ENCODE peak calls at places on chromosome 15, in nine cellular contexts. S is heart right ventricle, K is coronary artery, M is lower lobe of right lung, N is heart left ventricle, U is HFF-Myc, H is kidney, A is HCT116, Q is thoracic aorta. E is an unnamed sample.

GRCh38 chr15:74569731-74570070 is 28.7 kb downstream of the ARID3B start:
- DNase-seq in N (no peak), S (no peak), Q (no peak), U (no peak), H (no peak), K (no peak), A (no peak), M (no peak), E (no peak)

GRCh38 chr15:25170113-25170731 is 215.4 kb downstream of the SNRPN start:
- DNase-seq in M (peak), K (peak), A (no peak), H (peak), U (no peak), Q (no peak), S (no peak), N (no peak), E (no peak)

GRCh38 chr15:65052956-65053355 is 7.8 kb downstream of the SLC51B start:
- DNase-seq in N (no peak), U (no peak), M (no peak), H (no peak), K (no peak), A (no peak), Q (no peak), S (no peak), E (no peak)

GRCh38 chr15:39784125-39784524 is 1.5 kb upstream of the FSIP1 start:
- DNase-seq in Q (no peak), N (no peak), M (no peak), K (no peak), S (no peak), A (no peak), U (no peak), H (no peak), E (no peak)

GRCh38 chr15:73335026-73335425 is 33.7 kb downstream of the HCN4 start:
- DNase-seq in H (peak), K (no peak), N (no peak), A (no peak), U (no peak), M (peak), S (no peak), Q (no peak), E (no peak)

GRCh38 chr15:63367390-63367789 is 14.3 kb downstream of the CA12 start:
- DNase-seq in K (no peak), M (no peak), Q (no peak), U (no peak), S (no peak), A (no peak), N (no peak), H (no peak), E (no peak)

GRCh38 chr15:25556136-25556535 is 117.3 kb upstream of the UBE3A start:
- DNase-seq in A (no peak), U (no peak), H (no peak), M (no peak), N (no peak), Q (no peak), S (no peak), K (no peak), E (no peak)

GRCh38 chr15:79179108-79179561 is 88.6 kb upstream of the RASGRF1 start:
- DNase-seq in Q (no peak), A (no peak), N (no peak), H (no peak), U (no peak), S (no peak), M (no peak), K (no peak), E (no peak)

GRCh38 chr15:29061746-29062660 is 176.2 kb downstream of the APBA2 start:
- DNase-seq in M (no peak), S (no peak), N (no peak), H (no peak), K (no peak), U (no peak), A (no peak), Q (no peak), E (peak)

GRCh38 chr15:52121896-52122295 is 9.3 kb upstream of the BCL2L10 start:
- DNase-seq in U (no peak), N (no peak), K (no peak), A (no peak), H (no peak), Q (no peak), S (no peak), M (no peak), E (no peak)

GRCh38 chr15:77531191-77532000 is 101.3 kb downstream of the LINGO1 start:
- DNase-seq in H (no peak), Q (no peak), S (no peak), N (peak), A (no peak), K (no peak), M (peak), U (no peak), E (no peak)

GRCh38 chr15:41698779-41699178 is 38.6 kb downstream of the MGA start:
- DNase-seq in U (peak), K (no peak), H (no peak), S (no peak), Q (no peak), M (no peak), A (no peak), N (no peak), E (no peak)

GRCh38 chr15:27587810-27588209 is 511.3 kb downstream of the OCA2 start:
- DNase-seq in N (no peak), H (no peak), S (no peak), U (no peak), M (no peak), K (no peak), A (no peak), Q (no peak), E (no peak)

GRCh38 chr15:92848852-92849598 is 51.1 kb upstream of the CHD2 start:
- DNase-seq in N (no peak), U (peak), H (no peak), Q (no peak), M (no peak), A (no peak), S (no peak), K (no peak), E (no peak)

GRCh38 chr15:76330281-76330680 is 6.3 kb upstream of the ISL2 start:
- DNase-seq in M (no peak), K (no peak), U (no peak), S (peak), A (no peak), N (peak), H (no peak), Q (no peak), E (peak)

GRCh38 chr15:35973019-35973418 is 427.1 kb upstream of the DPH6 start:
- DNase-seq in H (no peak), S (no peak), M (no peak), K (no peak), Q (no peak), U (no peak), A (no peak), N (no peak), E (no peak)

GRCh38 chr15:78365931-78366330 is 25.8 kb downstream of the CRABP1 start:
- DNase-seq in N (peak), M (no peak), K (no peak), H (no peak), U (no peak), S (peak), A (no peak), Q (no peak), E (no peak)

GRCh38 chr15:34780725-34781124 is 14.6 kb downstream of the ACTC1 start:
- DNase-seq in U (no peak), S (no peak), H (no peak), K (no peak), N (no peak), M (no peak), A (no peak), Q (no peak), E (no peak)

GRCh38 chr15:78353093-78353492 is 12.9 kb downstream of the CRABP1 start:
- DNase-seq in U (no peak), A (peak), H (no peak), Q (no peak), M (no peak), N (no peak), S (no peak), K (no peak), E (no peak)

GRCh38 chr15:65761210-65761926 is 30.7 kb downstream of the DENND4A start:
- DNase-seq in S (no peak), A (no peak), Q (no peak), U (no peak), K (no peak), N (no peak), H (no peak), M (no peak), E (no peak)

DNA sequence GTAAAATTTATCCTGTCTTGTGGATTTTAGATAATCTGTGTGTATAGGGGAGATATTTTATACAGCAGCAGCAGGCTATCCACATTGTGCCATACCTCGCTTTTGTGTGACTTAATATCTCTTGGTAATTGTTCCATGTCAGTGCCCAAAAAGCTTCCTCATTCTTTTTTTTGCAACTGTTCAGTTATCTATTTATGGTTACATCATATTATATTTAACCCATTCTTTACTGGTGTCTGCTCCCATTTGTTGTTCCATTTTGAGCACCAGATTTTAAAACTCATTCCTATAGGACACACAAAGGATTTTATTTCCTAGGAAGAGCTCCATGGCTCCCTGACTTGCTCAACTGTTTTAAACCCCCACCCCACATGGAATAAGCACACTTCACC is 86.3 kb upstream of the RASGRP1 start:
- DNase-seq in Q (no peak), U (no peak), K (no peak), M (no peak), S (no peak), A (no peak), H (no peak), N (no peak), E (no peak)
- H3K4me3 ChIP-seq in Q (no peak), U (no peak), K (no peak), M (no peak), S (no peak), A (no peak), H (no peak), N (no peak), E (no peak)

DNA sequence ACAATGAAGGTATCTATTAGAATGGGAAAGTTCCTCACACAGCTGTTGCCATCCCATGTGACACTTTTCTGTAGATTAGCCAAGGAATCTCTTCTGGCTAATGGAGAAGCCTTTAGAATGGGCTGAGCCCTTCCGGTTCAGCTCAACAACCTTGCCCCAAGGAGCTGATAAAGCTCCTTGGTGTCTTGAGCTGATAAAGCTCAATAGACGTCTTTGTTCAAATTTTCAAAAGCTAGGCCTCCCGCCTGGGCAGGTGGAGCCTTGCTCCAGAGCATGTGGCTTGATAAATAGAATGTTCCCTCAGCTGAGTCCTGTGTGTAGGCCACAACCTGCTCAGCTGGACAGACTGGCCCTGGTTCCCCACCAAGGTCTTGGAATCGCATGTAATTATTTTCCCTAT is 7.2 kb upstream of the BNIP2 start:
- DNase-seq in H (no peak), K (no peak), Q (no peak), S (no peak), U (no peak), A (no peak), N (no peak), M (no peak), E (no peak)
- TF ChIP-seq CTCF in H (no peak), K (no peak), Q (no peak), S (no peak), U (no peak), A (no peak), N (no peak), M (no peak), E (no peak)

GRCh38 chr15:81182031-81182745 is 14.5 kb upstream of the IL16 start:
- DNase-seq in S (no peak), M (no peak), Q (no peak), K (no peak), U (no peak), H (no peak), A (no peak), N (no peak), E (no peak)
- H3K4me3 ChIP-seq in S (peak), M (peak), Q (peak), K (peak), U (no peak), H (no peak), A (no peak), N (peak), E (no peak)

DNA sequence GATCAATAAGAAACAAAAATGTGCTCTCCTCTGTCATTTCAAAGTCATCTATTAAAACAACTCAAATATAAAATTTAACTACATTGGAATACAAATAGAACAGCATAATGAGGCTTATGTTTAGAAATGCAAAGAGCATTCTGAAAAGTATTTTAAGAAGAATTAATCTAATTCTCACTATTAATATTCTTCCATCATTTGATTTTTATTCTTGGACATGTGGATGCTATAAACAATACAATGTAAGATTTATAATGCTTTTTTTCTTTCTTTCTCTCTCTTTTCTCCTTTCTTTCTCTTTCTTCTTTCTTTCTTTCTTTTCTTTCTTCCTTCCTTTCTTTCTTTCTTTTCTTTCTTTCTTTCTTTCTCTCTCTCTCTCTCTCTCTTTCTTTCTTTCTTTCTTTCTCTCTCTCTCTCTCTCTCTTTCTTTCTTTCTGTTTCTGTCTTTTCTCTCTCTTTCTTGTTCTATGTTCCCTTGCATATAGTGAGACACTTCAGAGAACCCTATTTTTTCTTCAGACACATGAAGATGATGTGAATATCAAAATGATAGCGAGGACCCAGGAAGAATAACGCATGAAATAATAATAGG is 32.6 kb upstream of the MEIS2 start:
- DNase-seq in M (no peak), U (no peak), K (no peak), S (no peak), Q (no peak), N (no peak), H (no peak), A (no peak), E (no peak)
- TF ChIP-seq CTCF in M (no peak), U (no peak), K (no peak), S (no peak), Q (no peak), N (no peak), H (no peak), A (no peak), E (no peak)

GRCh38 chr15:90029024-90029423 is 27.9 kb downstream of the ZNF710 start:
- DNase-seq in U (no peak), N (no peak), A (no peak), M (no peak), S (no peak), Q (no peak), H (no peak), K (peak), E (no peak)

GRCh38 chr15:90033006-90033405 is 31.9 kb downstream of the ZNF710 start:
- DNase-seq in Q (no peak), K (no peak), U (no peak), M (no peak), A (no peak), N (no peak), H (no peak), S (no peak), E (no peak)

GRCh38 chr15:90033448-90033847 is 32.3 kb downstream of the ZNF710 start:
- DNase-seq in U (no peak), A (no peak), K (peak), S (no peak), N (no peak), M (no peak), H (no peak), Q (no peak), E (no peak)

GRCh38 chr15:90030376-90030775 is 29.3 kb downstream of the ZNF710 start:
- DNase-seq in N (peak), H (no peak), S (no peak), M (no peak), A (no peak), K (peak), Q (no peak), U (no peak), E (no peak)

GRCh38 chr15:90031231-90031791 is 30.2 kb downstream of the ZNF710 start:
- DNase-seq in N (no peak), M (no peak), S (peak), Q (no peak), A (no peak), H (no peak), K (peak), U (no peak), E (no peak)
- H3K4me3 ChIP-seq in N (no peak), M (no peak), S (no peak), Q (no peak), A (no peak), H (no peak), K (no peak), U (no peak), E (no peak)

GRCh38 chr15:87843312-87843711 is 413.2 kb downstream of the NTRK3 start:
- DNase-seq in N (no peak), K (no peak), A (no peak), Q (no peak), H (no peak), S (no peak), M (no peak), U (no peak), E (no peak)

GRCh38 chr15:87846746-87847145 is 409.8 kb downstream of the NTRK3 start:
- DNase-seq in S (no peak), M (no peak), Q (no peak), H (no peak), U (no peak), N (no peak), K (no peak), A (no peak), E (no peak)

GRCh38 chr15:87844031-87844430 is 412.5 kb downstream of the NTRK3 start:
- DNase-seq in Q (no peak), N (no peak), K (no peak), H (no peak), U (no peak), S (no peak), A (no peak), M (no peak), E (no peak)

GRCh38 chr15:87841426-87841998 is 415.0 kb downstream of the NTRK3 start:
- DNase-seq in Q (no peak), H (no peak), A (no peak), K (no peak), S (no peak), U (no peak), N (no peak), M (no peak), E (no peak)
- TF ChIP-seq CTCF in Q (no peak), H (no peak), A (no peak), K (no peak), S (no peak), U (no peak), N (no peak), M (no peak), E (no peak)

DNA sequence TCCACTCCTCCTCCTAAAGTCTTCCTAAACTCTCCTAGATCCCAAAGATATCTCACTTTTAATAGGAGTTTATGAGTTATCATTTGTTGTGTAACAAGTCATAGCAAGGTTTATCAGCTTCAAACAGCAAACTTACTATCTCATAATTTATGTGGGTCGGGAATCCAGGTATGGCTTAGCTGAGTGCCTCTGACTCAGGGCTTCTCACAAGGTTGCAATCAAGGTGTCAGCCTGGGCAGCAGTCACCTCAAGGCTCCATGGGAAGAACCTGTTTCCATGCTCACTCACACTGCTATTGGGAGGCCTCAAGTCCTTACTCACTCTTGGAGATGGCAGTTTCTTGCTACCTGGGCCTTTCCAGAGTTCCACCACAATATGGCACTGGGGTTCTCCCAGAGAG is 889.8 kb downstream of the MCTP2 start:
- DNase-seq in Q (no peak), K (no peak), N (no peak), H (no peak), M (no peak), A (no peak), S (no peak), U (no peak), E (no peak)
- H3K4me3 ChIP-seq in Q (no peak), K (no peak), N (no peak), H (no peak), M (no peak), A (no peak), S (no peak), U (no peak), E (no peak)